ENCODE peak calls at places on chromosomes 2 and 18, in four cellular contexts. B is astrocyte, S is neural progenitor cell, Z is PC-9. C is an unnamed sample.

GRCh38 chr2:96427917-96428316 is 77.2 kb downstream of the NEURL3 start:
- DNase-seq in B (peak), S (no peak), Z (peak), C (peak)

GRCh38 chr18:40124107-40124506 is 1830.9 kb upstream of the PIK3C3 start:
- DNase-seq in B (peak), Z (no peak), S (no peak), C (peak)

GRCh38 chr2:73291461-73292315 is 1.7 kb downstream of the EGR4 start:
- DNase-seq in S (peak), B (no peak), Z (no peak), C (no peak)

GRCh38 chr2:230170532-230170931 is 49.3 kb downstream of the SP110 start:
- DNase-seq in B (no peak), Z (peak), S (no peak), C (no peak)

GRCh38 chr2:191521608-191522208 is 156.2 kb upstream of the NABP1 start:
- DNase-seq in B (peak), S (no peak), Z (no peak), C (peak)

GRCh38 chr2:173205375-173205774 is 129.7 kb downstream of the MAP3K20 start:
- DNase-seq in Z (no peak), B (no peak), S (no peak), C (peak)

GRCh38 chr2:216082805-216083204 is 1.1 kb downstream of the TMEM169 start:
- DNase-seq in Z (no peak), B (peak), S (peak), C (no peak)

GRCh38 chr2:104091894-104092293 is 762.0 kb upstream of the POU3F3 start:
- DNase-seq in Z (no peak), B (no peak), S (no peak), C (no peak)

GRCh38 chr18:10210077-10210476 is 244.4 kb upstream of the APCDD1 start:
- DNase-seq in S (peak), B (no peak), Z (no peak), C (no peak)

GRCh38 chr2:173649527-173650219 is 295.0 kb downstream of the CDCA7 start:
- DNase-seq in B (no peak), S (no peak), Z (no peak), C (no peak)

GRCh38 chr2:20525041-20526035 is 78.5 kb downstream of the RHOB start:
- DNase-seq in Z (peak), B (peak), S (no peak), C (peak)

GRCh38 chr2:43171789-43172188 is 54.6 kb downstream of the ZFP36L2 start:
- DNase-seq in B (peak), S (no peak), Z (peak), C (peak)

GRCh38 chr2:100584811-100585210 is 22.0 kb downstream of the PDCL3 start:
- DNase-seq in B (no peak), S (no peak), Z (no peak), C (no peak)

GRCh38 chr2:158194229-158194628 is 92.6 kb downstream of the UPP2 start:
- DNase-seq in S (no peak), Z (no peak), B (no peak), C (no peak)

GRCh38 chr2:121483021-121483420 is 47.7 kb upstream of the RNU4ATAC start:
- DNase-seq in Z (no peak), S (no peak), B (peak), C (peak)

DNA sequence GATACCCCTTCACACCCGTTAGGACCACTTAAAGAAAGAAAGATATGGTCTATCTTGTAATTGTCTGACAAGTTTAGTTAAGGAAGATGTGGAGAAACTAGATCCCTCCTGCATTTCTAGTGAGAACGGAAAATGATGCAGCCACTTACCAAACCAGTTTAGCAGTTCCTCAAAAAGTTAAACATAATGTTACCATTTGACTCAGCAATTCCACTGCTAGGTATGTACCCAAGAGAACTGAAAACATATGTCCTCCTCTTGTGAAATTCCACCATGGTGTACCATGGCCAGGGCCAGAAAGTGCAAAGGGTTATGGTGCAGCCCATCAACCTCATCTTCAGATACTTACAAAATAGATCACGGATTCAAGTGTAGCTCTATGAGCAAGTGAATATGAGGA is 79.0 kb upstream of the ID2 start:
- DNase-seq in Z (no peak), S (no peak), B (no peak), C (no peak)
- H3K4me2 ChIP-seq in Z (no peak), S (no peak), B (no peak), C (no peak)

GRCh38 chr18:31241900-31242409 is 76.0 kb upstream of the DSG1 start:
- DNase-seq in B (peak), S (peak), Z (peak), C (no peak)

GRCh38 chr18:31237142-31237541 is 74.5 kb upstream of the DSC1 start:
- DNase-seq in S (no peak), B (no peak), Z (no peak), C (no peak)

GRCh38 chr18:31244737-31245432 is 73.1 kb upstream of the DSG1 start:
- DNase-seq in Z (peak), B (peak), S (peak), C (peak)

GRCh38 chr18:31243740-31244512 is 74.0 kb upstream of the DSG1 start:
- DNase-seq in B (no peak), Z (no peak), S (peak), C (no peak)

DNA sequence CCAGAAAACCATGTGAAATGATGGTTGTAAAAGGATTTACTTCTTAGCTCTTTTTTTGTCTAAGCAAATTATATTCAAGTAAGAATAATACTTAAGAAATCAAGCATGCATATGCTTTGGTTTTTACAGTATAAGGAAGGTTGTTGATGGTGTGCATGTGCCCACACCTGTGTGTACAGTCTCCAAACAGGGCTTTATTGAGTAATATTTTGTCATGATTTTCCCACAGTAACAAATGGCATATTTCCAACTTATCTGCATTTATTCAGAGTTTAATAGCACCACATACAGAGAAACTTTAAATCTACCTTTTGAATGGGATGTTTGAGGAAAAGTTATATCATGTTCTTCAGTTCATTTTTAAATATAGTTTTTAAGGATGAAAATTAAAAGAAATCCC is 76.5 kb upstream of the DSG1 start:
- DNase-seq in B (no peak), S (no peak), Z (peak), C (no peak)
- H3K4me2 ChIP-seq in B (no peak), S (peak), Z (peak), C (no peak)

GRCh38 chr18:36314754-36315153 is 17.2 kb downstream of the FHOD3 start:
- DNase-seq in B (peak), S (no peak), Z (peak), C (peak)

GRCh38 chr18:36314098-36314497 is 16.6 kb downstream of the FHOD3 start:
- DNase-seq in B (peak), Z (peak), S (no peak), C (peak)

GRCh38 chr18:36312806-36313395 is 15.4 kb downstream of the FHOD3 start:
- DNase-seq in S (no peak), B (peak), Z (no peak), C (no peak)

GRCh38 chr18:36316246-36316645 is 18.7 kb downstream of the FHOD3 start:
- DNase-seq in Z (no peak), B (no peak), S (no peak), C (peak)

DNA sequence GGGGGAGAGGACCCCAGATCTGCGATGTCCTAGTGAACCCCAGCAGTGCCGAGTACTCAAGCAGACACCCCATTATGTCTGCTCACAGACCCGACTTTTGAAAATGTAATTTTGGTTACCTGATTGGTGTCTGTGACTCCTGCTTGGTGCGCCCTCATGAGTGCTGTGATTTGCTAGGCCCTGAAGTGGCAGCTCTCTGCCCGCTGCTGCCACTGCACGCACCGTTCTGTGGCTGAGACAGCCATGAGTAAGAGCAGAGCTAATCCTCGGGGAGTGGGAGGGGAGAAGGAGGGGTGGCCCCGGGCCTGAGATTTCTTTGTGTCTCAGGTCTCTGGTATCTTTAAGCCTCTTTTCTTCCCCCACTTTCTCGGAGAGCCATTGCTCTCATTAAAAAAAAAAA is 18.2 kb downstream of the FHOD3 start:
- DNase-seq in B (peak), Z (no peak), S (peak), C (no peak)
- H3K4me2 ChIP-seq in B (peak), Z (no peak), S (peak), C (no peak)

DNA sequence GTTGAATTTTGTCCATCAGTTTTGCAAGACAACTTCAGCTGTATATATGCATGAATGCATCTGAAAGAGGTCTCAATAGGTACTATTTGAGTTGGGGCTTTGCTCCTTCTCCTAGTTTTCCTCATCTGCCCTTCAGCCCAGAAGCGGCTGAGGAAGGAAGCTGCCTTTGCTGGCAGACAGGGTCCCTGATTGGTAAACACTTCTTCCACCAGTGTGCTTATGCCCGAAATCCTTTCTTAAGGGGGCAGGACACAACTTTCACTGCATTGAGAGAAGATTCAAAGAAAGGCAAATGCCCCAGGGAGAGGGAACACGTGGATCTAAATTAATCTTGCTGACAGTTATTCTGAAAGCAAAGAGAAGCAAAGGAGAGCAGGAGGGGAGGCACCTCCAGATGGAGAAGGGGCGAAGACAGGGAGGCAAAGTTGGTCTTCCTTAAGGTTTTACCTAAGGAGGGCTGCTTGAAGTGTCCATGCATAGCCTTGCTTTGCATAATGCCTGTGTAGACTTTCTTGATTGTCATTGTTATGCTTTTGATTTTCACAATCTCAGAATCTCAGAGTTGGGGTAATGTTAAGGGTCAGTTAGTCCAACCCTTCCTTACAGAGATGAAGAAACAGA is 92.2 kb upstream of the EFEMP1 start:
- DNase-seq in B (no peak), S (peak), Z (no peak), C (no peak)
- H3K4me2 ChIP-seq in B (no peak), S (peak), Z (no peak), C (no peak)

DNA sequence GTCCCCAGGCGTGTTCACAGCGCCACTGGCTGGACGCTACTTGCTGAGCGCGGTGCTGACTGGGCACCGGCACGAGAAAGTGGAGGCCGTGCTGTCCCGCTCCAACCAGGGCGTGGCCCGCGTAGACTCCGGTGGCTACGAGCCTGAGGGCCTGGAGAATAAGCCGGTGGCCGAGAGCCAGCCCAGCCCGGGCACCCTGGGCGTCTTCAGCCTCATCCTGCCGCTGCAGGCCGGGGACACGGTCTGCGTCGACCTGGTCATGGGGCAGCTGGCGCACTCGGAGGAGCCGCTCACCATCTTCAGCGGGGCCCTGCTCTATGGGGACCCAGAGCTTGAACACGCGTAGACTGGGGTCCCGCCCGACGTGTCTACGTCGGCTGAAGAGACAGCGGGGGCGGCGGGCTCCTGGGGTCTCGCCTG is 892 bp upstream of the KHK start:
- DNase-seq in B (peak), S (peak), Z (peak), C (peak)
- H3K4me2 ChIP-seq in B (peak), S (peak), Z (peak), C (peak)

GRCh38 chr2:135743860-135744259 is 2.2 kb downstream of the UBXN4 start:
- DNase-seq in Z (no peak), S (peak), B (no peak), C (no peak)
- H3K4me2 ChIP-seq in Z (peak), S (peak), B (peak), C (peak)

GRCh38 chr2:113894156-113894743 is 4.4 kb downstream of the ACTR3 start:
- DNase-seq in Z (peak), S (no peak), B (peak), C (peak)
- H3K4me2 ChIP-seq in Z (peak), S (no peak), B (peak), C (peak)